ENCODE peak calls at places on chromosome 1, in six cellular contexts. I is RWPE1, H is fibroblast of lung, X is GM20000, B is A549, F is NCI-H748 treated with DMSO at 0.1 percent for 48 hours. S is an unnamed sample.

GRCh38 chr1:62295921-62296451 is 23.2 kb downstream of the KANK4 start:
- DNase-seq in F (no peak), X (no peak), B (no peak), H (peak; percentile 58), I (no peak), S (no peak)

GRCh38 chr1:180571060-180571831 is 12.5 kb downstream of the OVAAL start:
- DNase-seq in I (no peak), B (no peak), H (no peak), F (no peak), X (no peak), S (no peak)

GRCh38 chr1:156281281-156282142 is 1.1 kb downstream of the SMG5 start:
- DNase-seq in I (no peak), X (peak; percentile 57), F (no peak), H (peak; percentile 31), B (no peak), S (no peak)

GRCh38 chr1:220962031-220962751 is 82.9 kb downstream of the HLX start:
- DNase-seq in F (no peak), B (no peak), I (peak; percentile 41), H (peak; percentile 94), X (no peak), S (no peak)

GRCh38 chr1:75233302-75233929 is 99.2 kb downstream of the LHX8 start:
- DNase-seq in H (peak; percentile 4), I (peak; percentile 42), F (peak; percentile 35), B (peak; percentile 2), X (peak; percentile 19), S (peak; percentile 46)

GRCh38 chr1:75503221-75503974 is 107.5 kb downstream of the SLC44A5 start:
- DNase-seq in H (no peak), X (no peak), B (no peak), I (no peak), F (no peak), S (no peak)

GRCh38 chr1:9350011-9350907 is 57.6 kb downstream of the SPSB1 start:
- DNase-seq in F (no peak), H (peak; percentile 54), I (no peak), B (no peak), X (no peak), S (no peak)

GRCh38 chr1:21296509-21297354 is 6.5 kb upstream of the ECE1 start:
- DNase-seq in F (no peak), B (no peak), X (no peak), H (no peak), I (no peak), S (no peak)

GRCh38 chr1:10613861-10614260 is 139.1 kb downstream of the PEX14 start:
- DNase-seq in B (no peak), H (no peak), F (no peak), I (no peak), X (no peak), S (no peak)

GRCh38 chr1:87144546-87144945 is 184.1 kb upstream of the LMO4 start:
- DNase-seq in F (no peak), X (no peak), I (no peak), B (no peak), H (no peak), S (no peak)

GRCh38 chr1:32878183-32878582 is 7.5 kb upstream of the FNDC5 start:
- DNase-seq in I (peak; percentile 86), B (peak; percentile 50), X (no peak), H (no peak), F (no peak), S (peak; percentile 77)

S was measured in iPS-NIHi11.